ENCODE peak calls at places on chromosome 1, in six cellular contexts. One of them, this sample, is unnamed.
A peak's percentile ranks its signal among the peaks of the same experiment; 100 is the strongest.

GRCh38 chr1:22287946-22288520 is 145.1 kb upstream of the WNT4 start:
- DNase-seq in left ventricle myocardium inferior: no peak
- DNase-seq in neural progenitor cell: no peak
- DNase-seq in PC-3: no peak
- DNase-seq in thoracic aorta: no peak
- DNase-seq in mammary epithelial cell: no peak
- DNase-seq in this sample: no peak

GRCh38 chr1:24899581-24900485 is 30.2 kb downstream of the RUNX3 start:
- DNase-seq in left ventricle myocardium inferior: no peak
- DNase-seq in neural progenitor cell: no peak
- DNase-seq in PC-3: no peak
- DNase-seq in thoracic aorta: no peak
- DNase-seq in mammary epithelial cell: no peak
- DNase-seq in this sample: no peak

GRCh38 chr1:15958788-15959187 is 17.1 kb downstream of the ZBTB17 start:
- DNase-seq in left ventricle myocardium inferior: no peak
- DNase-seq in neural progenitor cell: no peak
- DNase-seq in PC-3: no peak
- DNase-seq in thoracic aorta: no peak
- DNase-seq in mammary epithelial cell: no peak
- DNase-seq in this sample: no peak

GRCh38 chr1:23554481-23555224 is 4.6 kb downstream of the ID3 start:
- DNase-seq in left ventricle myocardium inferior: peak; percentile 84
- DNase-seq in neural progenitor cell: peak; percentile 96
- DNase-seq in PC-3: peak; percentile 91
- DNase-seq in thoracic aorta: no peak
- DNase-seq in mammary epithelial cell: peak; percentile 83
- DNase-seq in this sample: peak; percentile 83

GRCh38 chr1:22665752-22666151 is 12.7 kb downstream of the C1QB start:
- DNase-seq in left ventricle myocardium inferior: no peak
- DNase-seq in neural progenitor cell: peak; percentile 80
- DNase-seq in PC-3: peak; percentile 42
- DNase-seq in thoracic aorta: no peak
- DNase-seq in mammary epithelial cell: peak; percentile 5
- DNase-seq in this sample: peak; percentile 74

GRCh38 chr1:198948895-198949659 is 310.2 kb downstream of the PTPRC start:
- DNase-seq in left ventricle myocardium inferior: no peak
- DNase-seq in neural progenitor cell: no peak
- DNase-seq in PC-3: no peak
- DNase-seq in thoracic aorta: no peak
- DNase-seq in mammary epithelial cell: no peak
- DNase-seq in this sample: no peak

GRCh38 chr1:29516063-29516820 is 279.9 kb downstream of the PTPRU start:
- DNase-seq in left ventricle myocardium inferior: no peak
- DNase-seq in neural progenitor cell: no peak
- DNase-seq in PC-3: no peak
- DNase-seq in thoracic aorta: no peak
- DNase-seq in mammary epithelial cell: no peak
- DNase-seq in this sample: no peak

GRCh38 chr1:165288301-165289120 is 68.0 kb downstream of the LMX1A start:
- DNase-seq in left ventricle myocardium inferior: no peak
- DNase-seq in neural progenitor cell: peak; percentile 46
- DNase-seq in PC-3: peak; percentile 79
- DNase-seq in thoracic aorta: no peak
- DNase-seq in mammary epithelial cell: no peak
- DNase-seq in this sample: no peak

GRCh38 chr1:18556364-18556763 is 74.3 kb upstream of the PAX7 start:
- DNase-seq in left ventricle myocardium inferior: no peak
- DNase-seq in neural progenitor cell: peak; percentile 63
- DNase-seq in PC-3: peak; percentile 45
- DNase-seq in thoracic aorta: no peak
- DNase-seq in mammary epithelial cell: no peak
- DNase-seq in this sample: no peak

GRCh38 chr1:15286452-15286851 is 39.4 kb downstream of the FHAD1 start:
- DNase-seq in left ventricle myocardium inferior: no peak
- DNase-seq in neural progenitor cell: no peak
- DNase-seq in PC-3: no peak
- DNase-seq in thoracic aorta: no peak
- DNase-seq in mammary epithelial cell: no peak
- DNase-seq in this sample: no peak

GRCh38 chr1:231590453-231591198 is 36.0 kb upstream of the DISC1 start:
- DNase-seq in left ventricle myocardium inferior: peak; percentile 41
- DNase-seq in neural progenitor cell: peak; percentile 67
- DNase-seq in PC-3: peak; percentile 81
- DNase-seq in thoracic aorta: no peak
- DNase-seq in mammary epithelial cell: peak; percentile 51
- DNase-seq in this sample: peak; percentile 66

GRCh38 chr1:39917825-39918224 is 16.1 kb upstream of the MYCL start:
- DNase-seq in left ventricle myocardium inferior: no peak
- DNase-seq in neural progenitor cell: peak; percentile 41
- DNase-seq in PC-3: no peak
- DNase-seq in thoracic aorta: no peak
- DNase-seq in mammary epithelial cell: no peak
- DNase-seq in this sample: no peak

GRCh38 chr1:17547271-17547670 is 7.8 kb downstream of the ARHGEF10L start:
- DNase-seq in left ventricle myocardium inferior: no peak
- DNase-seq in neural progenitor cell: peak; percentile 67
- DNase-seq in PC-3: no peak
- DNase-seq in thoracic aorta: no peak
- DNase-seq in mammary epithelial cell: no peak
- DNase-seq in this sample: no peak

GRCh38 chr1:31703431-31704260 is at the start of gene COL16A1:
- DNase-seq in left ventricle myocardium inferior: peak; percentile 82
- DNase-seq in neural progenitor cell: peak; percentile 54
- DNase-seq in PC-3: no peak
- DNase-seq in thoracic aorta: peak; percentile 24
- DNase-seq in mammary epithelial cell: peak; percentile 68
- DNase-seq in this sample: no peak

GRCh38 chr1:185238447-185238846 is 78.6 kb downstream of the IVNS1ABP start:
- DNase-seq in left ventricle myocardium inferior: no peak
- DNase-seq in neural progenitor cell: no peak
- DNase-seq in PC-3: peak; percentile 29
- DNase-seq in thoracic aorta: no peak
- DNase-seq in mammary epithelial cell: no peak
- DNase-seq in this sample: no peak

GRCh38 chr1:171872430-171872829 is 31.1 kb downstream of the DNM3 start:
- DNase-seq in left ventricle myocardium inferior: no peak
- DNase-seq in neural progenitor cell: no peak
- DNase-seq in PC-3: no peak
- DNase-seq in thoracic aorta: no peak
- DNase-seq in mammary epithelial cell: no peak
- DNase-seq in this sample: no peak

GRCh38 chr1:180631197-180631765 is 541 bp upstream of the XPR1 start:
- DNase-seq in left ventricle myocardium inferior: no peak
- DNase-seq in neural progenitor cell: no peak
- DNase-seq in PC-3: no peak
- DNase-seq in thoracic aorta: no peak
- DNase-seq in mammary epithelial cell: no peak
- DNase-seq in this sample: no peak

GRCh38 chr1:162404550-162405160 is 7.3 kb downstream of the SH2D1B start:
- DNase-seq in left ventricle myocardium inferior: no peak
- DNase-seq in neural progenitor cell: no peak
- DNase-seq in PC-3: peak; percentile 85
- DNase-seq in thoracic aorta: no peak
- DNase-seq in mammary epithelial cell: peak; percentile 75
- DNase-seq in this sample: no peak

GRCh38 chr1:32126770-32127169 is 18.9 kb downstream of the KPNA6 start:
- DNase-seq in left ventricle myocardium inferior: no peak
- DNase-seq in neural progenitor cell: no peak
- DNase-seq in PC-3: no peak
- DNase-seq in thoracic aorta: no peak
- DNase-seq in mammary epithelial cell: no peak
- DNase-seq in this sample: no peak

GRCh38 chr1:79714664-79715063 is 708.1 kb upstream of the ADGRL4 start:
- DNase-seq in left ventricle myocardium inferior: no peak
- DNase-seq in neural progenitor cell: no peak
- DNase-seq in PC-3: no peak
- DNase-seq in thoracic aorta: no peak
- DNase-seq in mammary epithelial cell: no peak
- DNase-seq in this sample: no peak

GRCh38 chr1:78223417-78224215 is 177.8 kb downstream of the GIPC2 start:
- DNase-seq in left ventricle myocardium inferior: no peak
- DNase-seq in neural progenitor cell: no peak
- DNase-seq in PC-3: peak; percentile 15
- DNase-seq in thoracic aorta: no peak
- DNase-seq in mammary epithelial cell: peak; percentile 75
- DNase-seq in this sample: no peak

GRCh38 chr1:94271373-94271772 is 34.0 kb upstream of the ARHGAP29 start:
- DNase-seq in left ventricle myocardium inferior: no peak
- DNase-seq in neural progenitor cell: no peak
- DNase-seq in PC-3: peak; percentile 47
- DNase-seq in thoracic aorta: no peak
- DNase-seq in mammary epithelial cell: peak; percentile 28
- DNase-seq in this sample: no peak

GRCh38 chr1:231596337-231596791 is 30.2 kb upstream of the DISC1 start:
- DNase-seq in left ventricle myocardium inferior: no peak
- DNase-seq in neural progenitor cell: peak; percentile 8
- DNase-seq in PC-3: no peak
- DNase-seq in thoracic aorta: no peak
- DNase-seq in mammary epithelial cell: no peak
- DNase-seq in this sample: no peak

GRCh38 chr1:153760440-153760839 is 14.8 kb upstream of the SLC27A3 start:
- DNase-seq in left ventricle myocardium inferior: no peak
- DNase-seq in neural progenitor cell: no peak
- DNase-seq in PC-3: no peak
- DNase-seq in thoracic aorta: no peak
- DNase-seq in mammary epithelial cell: no peak
- DNase-seq in this sample: no peak

DNA sequence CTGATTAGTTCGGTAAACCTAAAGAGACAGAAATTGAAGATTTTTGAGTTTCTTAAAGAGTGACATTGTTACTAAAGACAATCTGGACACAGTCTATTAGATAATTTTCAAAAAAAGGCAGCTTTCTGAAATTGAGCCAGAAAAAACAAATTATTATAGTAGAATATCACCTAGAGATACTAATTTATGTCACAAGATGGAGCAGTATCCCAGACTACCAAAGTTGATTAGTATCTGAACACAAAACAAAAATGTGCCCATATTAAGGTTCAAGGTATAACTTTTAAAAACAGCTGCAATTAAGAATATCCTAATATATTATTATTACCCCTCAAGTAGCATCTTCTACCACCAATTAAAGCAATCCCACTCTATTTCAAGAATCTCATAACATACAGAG is 40.5 kb upstream of the SYT2 start:
- DNase-seq in left ventricle myocardium inferior: no peak
- DNase-seq in neural progenitor cell: no peak
- DNase-seq in PC-3: peak; percentile 11
- DNase-seq in thoracic aorta: no peak
- DNase-seq in mammary epithelial cell: no peak
- DNase-seq in this sample: no peak
- H3K36me3 ChIP-seq in left ventricle myocardium inferior: peaks cover 76% of the 10 kb centered on the region
- H3K36me3 ChIP-seq in neural progenitor cell: peaks cover 80% of the 10 kb centered on the region
- H3K36me3 ChIP-seq in PC-3: peaks cover 43% of the 10 kb centered on the region
- H3K36me3 ChIP-seq in thoracic aorta: peaks cover 42% of the 10 kb centered on the region
- H3K36me3 ChIP-seq in mammary epithelial cell: peaks cover 46% of the 10 kb centered on the region
- H3K36me3 ChIP-seq in this sample: peaks cover 4% of the 10 kb centered on the region

DNA sequence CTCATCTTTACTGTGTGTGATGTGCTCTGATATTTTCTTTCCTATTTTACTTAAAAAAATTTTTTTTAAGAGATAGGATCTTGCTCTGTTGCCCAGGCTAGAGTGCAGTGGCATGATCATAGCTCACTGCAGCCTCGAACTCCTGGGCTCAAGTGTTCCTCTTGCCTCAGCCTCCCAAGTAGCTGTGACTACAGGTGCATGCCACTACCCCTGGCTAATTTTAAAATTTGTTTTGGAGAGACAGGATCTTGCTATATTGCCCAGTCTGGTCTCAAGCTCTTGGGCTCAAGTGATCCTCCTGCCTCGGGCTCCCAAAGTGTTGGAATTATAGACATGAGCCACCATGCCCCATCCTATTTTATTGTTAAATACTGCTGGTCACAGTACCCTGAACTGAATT is 67.4 kb downstream of the FOXD2 start:
- DNase-seq in left ventricle myocardium inferior: no peak
- DNase-seq in neural progenitor cell: no peak
- DNase-seq in PC-3: no peak
- DNase-seq in thoracic aorta: no peak
- DNase-seq in mammary epithelial cell: no peak
- DNase-seq in this sample: no peak
- H3K36me3 ChIP-seq in left ventricle myocardium inferior: no peaks in the 10 kb centered on the region
- H3K36me3 ChIP-seq in neural progenitor cell: no peaks in the 10 kb centered on the region
- H3K36me3 ChIP-seq in PC-3: no peaks in the 10 kb centered on the region
- H3K36me3 ChIP-seq in thoracic aorta: no peaks in the 10 kb centered on the region
- H3K36me3 ChIP-seq in mammary epithelial cell: no peaks in the 10 kb centered on the region
- H3K36me3 ChIP-seq in this sample: no peaks in the 10 kb centered on the region

GRCh38 chr1:166855558-166855957 is 16.3 kb downstream of the POGK start:
- DNase-seq in left ventricle myocardium inferior: no peak
- DNase-seq in neural progenitor cell: no peak
- DNase-seq in PC-3: no peak
- DNase-seq in thoracic aorta: no peak
- DNase-seq in mammary epithelial cell: no peak
- DNase-seq in this sample: no peak
- H3K36me3 ChIP-seq in left ventricle myocardium inferior: peaks cover 92% of the 10 kb centered on the region
- H3K36me3 ChIP-seq in neural progenitor cell: peaks cover 27% of the 10 kb centered on the region
- H3K36me3 ChIP-seq in PC-3: peaks cover 83% of the 10 kb centered on the region
- H3K36me3 ChIP-seq in thoracic aorta: peaks cover 33% of the 10 kb centered on the region
- H3K36me3 ChIP-seq in mammary epithelial cell: peaks cover 32% of the 10 kb centered on the region
- H3K36me3 ChIP-seq in this sample: no peaks in the 10 kb centered on the region

GRCh38 chr1:223831755-223832636 is 13.8 kb downstream of the TP53BP2 start:
- DNase-seq in left ventricle myocardium inferior: no peak
- DNase-seq in neural progenitor cell: no peak
- DNase-seq in PC-3: peak; percentile 81
- DNase-seq in thoracic aorta: no peak
- DNase-seq in mammary epithelial cell: peak; percentile 62
- DNase-seq in this sample: no peak
- H3K36me3 ChIP-seq in left ventricle myocardium inferior: no peaks in the 10 kb centered on the region
- H3K36me3 ChIP-seq in neural progenitor cell: no peaks in the 10 kb centered on the region
- H3K36me3 ChIP-seq in PC-3: no peaks in the 10 kb centered on the region
- H3K36me3 ChIP-seq in thoracic aorta: no peaks in the 10 kb centered on the region
- H3K36me3 ChIP-seq in mammary epithelial cell: no peaks in the 10 kb centered on the region
- H3K36me3 ChIP-seq in this sample: no peaks in the 10 kb centered on the region

GRCh38 chr1:10646347-10646861 is 150.0 kb downstream of the CASZ1 start:
- DNase-seq in left ventricle myocardium inferior: peak; percentile 70
- DNase-seq in neural progenitor cell: no peak
- DNase-seq in PC-3: peak; percentile 50
- DNase-seq in thoracic aorta: no peak
- DNase-seq in mammary epithelial cell: peak; percentile 68
- DNase-seq in this sample: peak; percentile 41
- H3K36me3 ChIP-seq in left ventricle myocardium inferior: peaks cover 52% of the 10 kb centered on the region
- H3K36me3 ChIP-seq in neural progenitor cell: no peaks in the 10 kb centered on the region
- H3K36me3 ChIP-seq in PC-3: no peaks in the 10 kb centered on the region
- H3K36me3 ChIP-seq in thoracic aorta: peaks cover 30% of the 10 kb centered on the region
- H3K36me3 ChIP-seq in mammary epithelial cell: no peaks in the 10 kb centered on the region
- H3K36me3 ChIP-seq in this sample: no peaks in the 10 kb centered on the region

DNA sequence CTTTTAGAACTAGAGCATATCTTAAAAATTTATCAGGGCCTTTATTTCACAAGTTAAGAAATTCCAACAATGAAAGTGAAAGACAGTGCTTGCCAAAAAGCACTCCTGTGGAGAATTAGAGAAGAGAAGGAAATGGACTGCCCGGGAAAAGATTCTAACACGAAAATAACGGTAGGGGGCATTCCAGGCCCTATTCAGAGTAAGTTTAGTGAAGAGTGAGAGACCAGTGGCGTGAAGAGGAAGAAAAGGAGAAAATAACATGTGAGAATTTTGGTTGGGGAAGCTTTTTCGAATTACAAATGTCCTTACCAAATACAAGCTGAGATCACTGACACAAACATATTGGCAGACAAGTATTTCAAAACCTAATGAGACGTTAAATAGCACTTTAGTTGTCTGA is 38.4 kb upstream of the RBM34 start:
- DNase-seq in left ventricle myocardium inferior: no peak
- DNase-seq in neural progenitor cell: peak; percentile 83
- DNase-seq in PC-3: no peak
- DNase-seq in thoracic aorta: no peak
- DNase-seq in mammary epithelial cell: peak; percentile 13
- DNase-seq in this sample: no peak
- H3K36me3 ChIP-seq in left ventricle myocardium inferior: peaks cover 18% of the 10 kb centered on the region
- H3K36me3 ChIP-seq in neural progenitor cell: peaks cover 17% of the 10 kb centered on the region
- H3K36me3 ChIP-seq in PC-3: no peaks in the 10 kb centered on the region
- H3K36me3 ChIP-seq in thoracic aorta: peaks cover 11% of the 10 kb centered on the region
- H3K36me3 ChIP-seq in mammary epithelial cell: peaks cover 10% of the 10 kb centered on the region
- H3K36me3 ChIP-seq in this sample: no peaks in the 10 kb centered on the region

This sample was measured in Caco-2.